ENCODE peak calls at places on chromosome 9, in ten cellular contexts. R is D341Med; X is GM18507; V is naive thymus-derived CD8-positive, alpha-beta T cell; J is ascending aorta; F is stimulated activated CD8-positive, alpha-beta memory T cell treated with anti-CD3 and anti-CD28 coated beads, Interleukin-4, amount 100 ng/mL, for 1 hour; K is SJSA1; D is spleen; Y is heart left ventricle; C is neural progenitor cell. T is an unnamed sample.

GRCh38 chr9:131197160-131197911 is 72.0 kb downstream of the NUP214 start:
- DNase-seq in K (no peak), R (no peak), C (no peak), Y (no peak), F (no peak), J (no peak), D (no peak), V (no peak), X (no peak), T (no peak)

GRCh38 chr9:16445141-16445920 is 425.1 kb downstream of the BNC2 start:
- DNase-seq in V (no peak), Y (no peak), R (no peak), F (no peak), D (no peak), K (no peak), C (no peak), J (no peak), X (no peak), T (no peak)

GRCh38 chr9:129007035-129007765 is 20.9 kb downstream of the SH3GLB2 start:
- DNase-seq in Y (peak), R (no peak), D (no peak), X (no peak), K (no peak), V (no peak), F (no peak), J (no peak), C (no peak), T (no peak)

GRCh38 chr9:89020754-89021153 is 29.5 kb downstream of the S1PR3 start:
- DNase-seq in Y (no peak), R (no peak), C (no peak), D (no peak), J (no peak), K (no peak), F (no peak), X (no peak), V (no peak), T (no peak)

GRCh38 chr9:119736478-119737454 is 367.5 kb upstream of the BRINP1 start:
- DNase-seq in F (no peak), Y (no peak), C (no peak), K (no peak), J (no peak), R (no peak), D (peak), V (no peak), X (peak), T (no peak)

GRCh38 chr9:91465420-91465819 is 41.8 kb upstream of the NFIL3 start:
- DNase-seq in R (no peak), X (no peak), Y (no peak), V (no peak), J (no peak), F (no peak), K (no peak), D (no peak), C (no peak), T (no peak)

GRCh38 chr9:34546834-34547827 is 24.3 kb upstream of the ENHO start:
- DNase-seq in D (peak), K (peak), R (peak), V (peak), F (peak), C (peak), Y (peak), J (no peak), X (peak), T (peak)

GRCh38 chr9:6703898-6704639 is 53.7 kb upstream of the KDM4C start:
- DNase-seq in J (peak), F (peak), X (peak), D (peak), V (peak), C (peak), Y (peak), R (no peak), K (no peak), T (peak)

GRCh38 chr9:4859035-4859434 is 66.3 kb downstream of the RCL1 start:
- DNase-seq in Y (no peak), F (no peak), V (no peak), J (no peak), K (no peak), D (no peak), R (no peak), C (no peak), X (no peak), T (no peak)

GRCh38 chr9:125472926-125473701 is 211.5 kb downstream of the GAPVD1 start:
- DNase-seq in R (no peak), X (no peak), K (peak), V (no peak), Y (peak), C (peak), F (no peak), D (no peak), J (no peak), T (no peak)

GRCh38 chr9:119005162-119005561 is 364.1 kb downstream of the BRINP1 start:
- DNase-seq in X (no peak), Y (no peak), K (no peak), V (no peak), J (no peak), D (no peak), R (no peak), F (no peak), C (peak), T (no peak)

GRCh38 chr9:12798066-12798770 is 23.4 kb downstream of the LURAP1L start:
- DNase-seq in F (no peak), K (no peak), R (no peak), Y (no peak), D (no peak), X (no peak), C (no peak), V (no peak), J (no peak), T (no peak)